ENCODE peak calls at places on chromosomes 1 and 21, in nine cellular contexts. B, E, O, U, G, S, N, F and M are unnamed samples.

GRCh38 chr1:214747050-214747615 is 144.1 kb downstream of the CENPF start:
- DNase-seq in B (no peak), E (no peak), O (no peak), U (no peak), G (no peak), S (no peak), N (no peak), F (peak), M (no peak)

GRCh38 chr1:94858276-94858675 is 38.1 kb downstream of the SLC44A3 start:
- DNase-seq in B (no peak), E (no peak), O (no peak), U (no peak), G (no peak), S (no peak), N (peak), F (peak), M (no peak)

GRCh38 chr1:164801791-164802572 is 243.0 kb downstream of the PBX1 start:
- DNase-seq in B (no peak), E (no peak), O (no peak), U (no peak), G (no peak), S (no peak), N (no peak), F (no peak), M (no peak)

GRCh38 chr1:35030338-35031102 is 1.2 kb downstream of the ZMYM6 start:
- DNase-seq in B (no peak), E (no peak), O (peak), U (no peak), G (no peak), S (no peak), N (no peak), F (no peak), M (no peak)

GRCh38 chr1:78060857-78061563 is 15.2 kb downstream of the GIPC2 start:
- DNase-seq in B (no peak), E (no peak), O (no peak), U (no peak), G (no peak), S (no peak), N (no peak), F (no peak), M (no peak)

GRCh38 chr1:108034396-108034795 is 69.4 kb upstream of the VAV3 start:
- DNase-seq in B (no peak), E (no peak), O (no peak), U (no peak), G (no peak), S (no peak), N (no peak), F (peak), M (no peak)

GRCh38 chr1:177800386-177801058 is 169.3 kb downstream of the SEC16B start:
- DNase-seq in B (no peak), E (no peak), O (no peak), U (no peak), G (no peak), S (no peak), N (peak), F (peak), M (no peak)

GRCh38 chr21:35927262-35927661 is 133.1 kb downstream of the SETD4 start:
- DNase-seq in B (no peak), E (no peak), O (no peak), U (no peak), G (no peak), S (no peak), N (no peak), F (no peak), M (no peak)

GRCh38 chr1:245599413-245600174 is 444.8 kb downstream of the KIF26B start:
- DNase-seq in B (no peak), E (no peak), O (peak), U (no peak), G (no peak), S (peak), N (peak), F (no peak), M (peak)

GRCh38 chr1:58575831-58576726 is 973 bp downstream of the TACSTD2 start:
- DNase-seq in B (peak), E (no peak), O (no peak), U (no peak), G (peak), S (no peak), N (no peak), F (peak), M (no peak)

GRCh38 chr1:218459878-218460277 is 114.7 kb downstream of the TGFB2 start:
- DNase-seq in B (no peak), E (no peak), O (no peak), U (no peak), G (no peak), S (peak), N (peak), F (peak), M (no peak)

GRCh38 chr1:100354971-100355394 is 2.7 kb downstream of the CDC14A start:
- DNase-seq in B (peak), E (peak), O (peak), U (peak), G (peak), S (peak), N (peak), F (peak), M (no peak)

GRCh38 chr1:237879195-237879594 is 11.5 kb downstream of the ZP4 start:
- DNase-seq in B (no peak), E (no peak), O (no peak), U (no peak), G (no peak), S (peak), N (peak), F (peak), M (no peak)

GRCh38 chr1:61221642-61222041 is 139.3 kb downstream of the NFIA start:
- DNase-seq in B (no peak), E (no peak), O (no peak), U (no peak), G (no peak), S (no peak), N (peak), F (no peak), M (no peak)

GRCh38 chr1:113007706-113008364 is 51.8 kb upstream of the SLC16A1 start:
- DNase-seq in B (no peak), E (no peak), O (no peak), U (no peak), G (no peak), S (no peak), N (no peak), F (peak), M (no peak)

GRCh38 chr21:38440746-38441145 is 57.5 kb downstream of the ERG start:
- DNase-seq in B (no peak), E (no peak), O (no peak), U (no peak), G (no peak), S (peak), N (peak), F (peak), M (no peak)

GRCh38 chr21:38439336-38439900 is 58.9 kb downstream of the ERG start:
- DNase-seq in B (no peak), E (no peak), O (no peak), U (no peak), G (no peak), S (no peak), N (no peak), F (no peak), M (no peak)

GRCh38 chr21:38439957-38440356 is 58.3 kb downstream of the ERG start:
- DNase-seq in B (no peak), E (no peak), O (no peak), U (no peak), G (no peak), S (no peak), N (no peak), F (no peak), M (no peak)

GRCh38 chr21:38443110-38443509 is 55.2 kb downstream of the ERG start:
- DNase-seq in B (no peak), E (no peak), O (no peak), U (no peak), G (no peak), S (no peak), N (no peak), F (no peak), M (no peak)

DNA sequence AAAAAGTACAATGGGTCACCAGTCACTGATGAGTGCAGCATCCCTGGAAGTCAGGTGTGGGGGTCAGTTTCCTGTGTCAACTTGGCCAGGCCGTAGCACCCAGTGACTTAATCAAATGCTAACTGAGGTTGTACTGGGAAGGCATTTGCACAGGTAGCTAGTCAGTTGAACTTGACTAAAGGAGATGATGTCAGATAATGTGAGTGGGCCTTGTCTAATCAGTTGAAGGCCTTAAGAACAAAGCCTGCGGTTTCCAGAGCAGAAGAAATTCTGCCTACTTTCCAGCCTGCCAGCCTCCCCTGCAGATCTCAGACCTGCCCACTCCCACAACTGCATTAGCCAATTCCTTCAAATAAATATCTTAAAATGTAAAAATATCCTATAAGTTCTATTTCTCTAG is 57.1 kb downstream of the ERG start:
- DNase-seq in B (no peak), E (no peak), O (no peak), U (no peak), G (no peak), S (no peak), N (no peak), F (peak), M (no peak)
- H3K27ac ChIP-seq in B (no peak), E (no peak), O (no peak), U (no peak), G (no peak), S (peak), N (no peak), F (peak), M (no peak)

GRCh38 chr1:172678990-172679772 is 20.3 kb downstream of the FASLG start:
- DNase-seq in B (no peak), E (no peak), O (no peak), U (no peak), G (no peak), S (no peak), N (no peak), F (no peak), M (no peak)
- H3K27ac ChIP-seq in B (no peak), E (no peak), O (no peak), U (no peak), G (no peak), S (no peak), N (no peak), F (no peak), M (no peak)

GRCh38 chr1:228803421-228803820 is 68.1 kb downstream of the RHOU start:
- DNase-seq in B (no peak), E (no peak), O (no peak), U (no peak), G (no peak), S (no peak), N (no peak), F (no peak), M (no peak)

GRCh38 chr1:228804173-228804572 is 68.9 kb downstream of the RHOU start:
- DNase-seq in B (no peak), E (no peak), O (no peak), U (no peak), G (no peak), S (no peak), N (no peak), F (no peak), M (no peak)

GRCh38 chr1:228807904-228808487 is 72.7 kb downstream of the RHOU start:
- DNase-seq in B (no peak), E (no peak), O (no peak), U (no peak), G (no peak), S (no peak), N (no peak), F (no peak), M (no peak)

GRCh38 chr1:228802386-228803221 is 67.3 kb downstream of the RHOU start:
- DNase-seq in B (no peak), E (no peak), O (no peak), U (no peak), G (no peak), S (no peak), N (peak), F (no peak), M (peak)

GRCh38 chr1:228804640-228805413 is 69.5 kb downstream of the RHOU start:
- DNase-seq in B (no peak), E (no peak), O (no peak), U (no peak), G (peak), S (no peak), N (no peak), F (no peak), M (no peak)
- H3K27ac ChIP-seq in B (no peak), E (no peak), O (no peak), U (no peak), G (no peak), S (no peak), N (no peak), F (no peak), M (peak)

GRCh38 chr1:203807211-203807610 is 11.8 kb downstream of the ZBED6 start:
- DNase-seq in B (no peak), E (no peak), O (no peak), U (no peak), G (no peak), S (peak), N (peak), F (no peak), M (no peak)
- H3K27ac ChIP-seq in B (no peak), E (no peak), O (no peak), U (no peak), G (no peak), S (peak), N (peak), F (no peak), M (no peak)

DNA sequence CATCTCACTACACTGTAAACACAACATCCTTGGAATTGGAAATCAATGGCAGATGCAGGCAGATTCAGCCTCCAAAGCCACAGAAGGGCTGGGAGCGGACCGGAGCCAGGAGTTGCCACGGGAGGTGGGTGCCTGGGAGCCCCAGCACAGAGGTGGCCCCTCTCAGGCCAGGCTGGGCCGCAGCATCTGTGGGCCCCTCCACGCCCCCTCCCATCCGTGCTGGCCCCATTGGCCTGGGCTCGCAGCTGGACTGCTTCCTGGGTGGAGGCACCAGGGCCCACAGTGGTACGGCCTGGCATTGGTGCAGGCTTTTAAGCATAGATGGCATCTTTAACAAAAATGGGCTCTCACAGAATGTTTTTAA is 64.2 kb downstream of the SLX9 start:
- DNase-seq in B (peak), E (no peak), O (no peak), U (peak), G (no peak), S (no peak), N (no peak), F (no peak), M (no peak)
- H3K27ac ChIP-seq in B (no peak), E (no peak), O (no peak), U (no peak), G (no peak), S (no peak), N (no peak), F (no peak), M (peak)

DNA sequence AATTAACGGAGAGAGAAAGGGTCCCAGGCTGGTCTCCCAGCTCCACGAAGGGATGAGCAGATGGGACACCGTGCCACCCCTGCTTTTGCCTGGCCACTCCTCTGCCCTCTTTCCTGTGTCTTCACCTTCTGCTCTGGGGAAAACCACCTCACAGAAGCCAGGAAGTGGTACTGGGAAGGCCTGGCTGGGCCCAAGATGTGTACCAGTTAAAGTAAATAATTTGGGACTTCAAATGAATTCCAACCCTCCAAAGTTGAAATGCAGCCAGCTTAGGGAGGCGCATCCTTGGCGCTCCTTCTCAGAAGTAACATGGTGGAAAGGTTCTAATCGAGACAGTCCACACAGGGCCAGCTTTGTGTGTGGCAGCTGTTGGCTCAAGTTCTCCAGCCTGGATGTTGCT is 45.7 kb downstream of the MAP3K21 start:
- DNase-seq in B (no peak), E (no peak), O (no peak), U (no peak), G (no peak), S (no peak), N (no peak), F (no peak), M (no peak)
- H3K27ac ChIP-seq in B (no peak), E (no peak), O (no peak), U (no peak), G (no peak), S (no peak), N (no peak), F (no peak), M (no peak)

DNA sequence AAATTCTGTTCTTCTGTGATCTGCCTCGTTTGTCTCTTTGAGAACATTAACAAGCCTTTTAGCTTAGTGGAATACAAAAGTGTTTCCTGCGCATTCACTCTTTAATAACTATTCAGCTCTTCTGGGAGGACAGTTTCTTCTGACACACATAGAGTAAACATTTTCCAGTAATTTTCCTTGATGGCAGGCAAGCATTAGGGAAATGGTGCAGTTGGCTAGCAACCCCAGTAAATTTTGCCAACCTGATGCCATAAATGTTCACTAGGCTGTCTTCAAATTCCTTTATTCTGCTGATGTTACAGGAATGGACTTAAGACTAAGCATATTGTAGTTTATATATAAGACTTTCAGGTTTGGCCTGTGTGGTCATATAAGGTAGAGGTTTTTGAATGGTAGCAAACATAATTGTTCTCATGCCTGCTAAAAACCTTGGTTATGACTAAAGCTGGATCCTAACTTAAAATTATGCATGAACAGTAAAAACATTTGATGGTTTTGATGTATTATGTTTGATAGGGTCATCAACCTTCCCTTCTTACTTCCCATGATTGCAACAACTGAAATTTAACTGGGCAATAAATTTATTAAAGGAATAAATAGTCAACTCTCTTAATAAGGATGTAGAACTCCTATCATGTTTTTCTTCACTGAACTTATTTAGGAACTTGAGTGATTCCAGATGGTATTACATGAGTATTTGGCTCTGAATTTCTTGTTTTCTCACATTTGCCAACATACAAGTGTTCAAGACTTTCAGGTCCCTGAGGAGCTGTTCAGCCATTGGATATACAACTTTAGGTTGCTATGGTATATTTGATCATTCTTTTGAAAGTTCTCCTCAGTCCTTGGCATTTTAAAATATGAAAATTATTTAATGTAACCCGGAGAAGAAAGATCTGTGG is 223.4 kb downstream of the FMN2 start:
- DNase-seq in B (no peak), E (no peak), O (no peak), U (no peak), G (no peak), S (no peak), N (no peak), F (no peak), M (no peak)
- H3K27ac ChIP-seq in B (no peak), E (no peak), O (no peak), U (no peak), G (no peak), S (no peak), N (no peak), F (no peak), M (peak)